ENCODE peak calls at places on chromosomes 13 and 19, in four cellular contexts. A is bronchial epithelial cell; T is CD8-positive, alpha-beta T cell; Q is breast epithelium. Z is an unnamed sample.

GRCh38 chr13:32256243-32256642 is 58.9 kb downstream of the ZAR1L start:
- DNase-seq in Q (no peak), A (no peak), T (no peak), Z (no peak)

GRCh38 chr19:37966211-37967072 is 59.4 kb downstream of the SIPA1L3 start:
- DNase-seq in T (no peak), Q (peak), A (peak), Z (peak)

GRCh38 chr13:32443111-32443510 is 15.2 kb upstream of the N4BP2L1 start:
- DNase-seq in T (peak), Q (no peak), A (peak), Z (peak)

GRCh38 chr13:45778897-45779296 is 72.7 kb downstream of the SIAH3 start:
- DNase-seq in T (no peak), Q (no peak), A (no peak), Z (no peak)

GRCh38 chr13:88014527-88014926 is 343.4 kb downstream of the SLITRK5 start:
- DNase-seq in T (no peak), A (peak), Q (no peak), Z (no peak)

GRCh38 chr13:99819962-99820361 is 151.6 kb downstream of the ZIC5 start:
- DNase-seq in Q (no peak), A (no peak), T (no peak), Z (no peak)

GRCh38 chr19:1767464-1767933 is 14.2 kb downstream of the ONECUT3 start:
- DNase-seq in T (peak), A (no peak), Q (no peak), Z (peak)

GRCh38 chr13:41465965-41466364 is 8.6 kb downstream of the RGCC start:
- DNase-seq in A (no peak), T (no peak), Q (no peak), Z (no peak)

GRCh38 chr13:77981191-77981925 is 62.7 kb upstream of the EDNRB start:
- DNase-seq in T (no peak), Q (no peak), A (no peak), Z (peak)

GRCh38 chr13:36882829-36883390 is 37.1 kb downstream of the SMAD9 start:
- DNase-seq in T (no peak), A (no peak), Q (no peak), Z (no peak)

GRCh38 chr19:6793411-6793810 is 20.9 kb downstream of the VAV1 start:
- DNase-seq in T (no peak), Q (no peak), A (no peak), Z (no peak)
- TF ChIP-seq CTCF in T (no peak), Q (no peak), A (no peak), Z (no peak)

GRCh38 chr13:114105351-114106225 is 26.8 kb downstream of the RASA3 start:
- DNase-seq in T (no peak), A (no peak), Q (no peak), Z (peak)
- H3K4me3 ChIP-seq in T (no peak), A (no peak), Q (no peak), Z (no peak)

GRCh38 chr19:19513671-19514070 is 1.7 kb downstream of the TSSK6 start:
- DNase-seq in Q (no peak), T (no peak), A (no peak), Z (no peak)

GRCh38 chr19:19517235-19517619 is 1.2 kb downstream of the NDUFA13 start:
- DNase-seq in A (no peak), T (no peak), Q (no peak), Z (no peak)

GRCh38 chr19:19514881-19515763 is at the start of gene TSSK6:
- DNase-seq in T (no peak), A (no peak), Q (no peak), Z (no peak)

GRCh38 chr19:19514215-19514633 is 1.1 kb downstream of the TSSK6 start:
- DNase-seq in A (no peak), T (no peak), Q (no peak), Z (peak)

GRCh38 chr19:19515764-19516519 is at the start of gene NDUFA13:
- DNase-seq in A (peak), Q (peak), T (peak), Z (peak)
- TF ChIP-seq CTCF in A (no peak), Q (no peak), T (no peak), Z (no peak)

DNA sequence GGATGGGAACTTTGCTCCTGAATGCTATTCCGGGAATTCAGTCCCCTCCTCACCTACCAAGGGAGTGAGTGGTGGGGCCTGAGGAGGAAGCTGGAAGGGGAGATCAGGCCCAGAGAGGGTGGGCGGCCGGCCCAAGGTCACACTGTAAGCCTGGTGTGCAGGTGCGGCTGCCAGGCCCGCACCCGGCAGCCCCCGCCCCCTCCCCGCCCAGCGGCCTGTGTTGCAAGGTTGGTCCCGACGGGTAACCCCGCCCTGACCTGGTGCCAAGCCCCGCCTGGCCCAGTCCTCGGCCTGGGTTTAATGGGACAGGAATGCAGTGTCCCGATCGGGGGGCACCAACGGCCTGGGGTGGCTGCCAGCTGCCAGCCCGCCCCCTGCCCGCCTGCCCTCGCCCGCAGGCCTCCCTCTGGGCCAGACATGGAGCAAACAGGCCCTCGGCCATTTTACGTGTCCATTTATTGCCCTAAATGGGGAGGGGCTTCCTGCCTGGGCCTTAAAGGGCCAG is 5.5 kb downstream of the ZBTB7A start:
- DNase-seq in A (peak), Q (peak), T (no peak), Z (peak)
- H3K4me3 ChIP-seq in A (peak), Q (peak), T (peak), Z (peak)

DNA sequence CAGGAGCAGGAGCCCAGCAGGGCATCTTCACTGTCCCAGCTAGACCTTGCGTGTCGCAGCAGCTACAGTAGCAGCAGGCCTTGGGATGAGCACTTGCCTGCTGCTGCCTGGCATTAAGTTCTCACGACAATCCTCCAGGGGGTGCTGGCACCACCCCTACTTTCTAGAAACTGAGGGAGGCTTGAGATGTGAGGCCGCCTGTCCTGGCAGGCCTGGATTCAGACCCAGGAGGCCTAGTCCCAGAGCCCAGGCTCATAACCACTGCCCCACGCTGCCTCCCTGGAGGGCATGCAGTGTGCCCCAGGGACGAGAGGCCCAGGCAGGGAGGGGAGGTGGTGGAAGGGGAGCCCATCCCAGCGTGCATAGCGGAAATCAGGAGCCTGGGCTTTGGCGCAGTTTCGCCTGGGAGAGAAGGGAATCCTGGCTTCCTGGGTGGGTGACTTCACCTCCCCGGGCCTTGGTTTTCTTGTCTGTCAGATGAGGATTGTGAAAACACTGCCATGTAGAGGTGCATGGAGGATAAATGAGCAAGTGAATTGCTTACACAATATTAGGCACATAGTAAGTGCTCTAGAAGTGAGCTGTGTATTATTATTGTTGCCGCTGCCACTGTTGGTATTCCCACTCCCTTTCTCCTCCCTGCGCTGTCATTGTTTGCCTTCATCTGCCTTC is 26.1 kb downstream of the PPP5C start:
- DNase-seq in Q (no peak), A (peak), T (no peak), Z (no peak)
- TF ChIP-seq CTCF in Q (no peak), A (peak), T (no peak), Z (peak)

DNA sequence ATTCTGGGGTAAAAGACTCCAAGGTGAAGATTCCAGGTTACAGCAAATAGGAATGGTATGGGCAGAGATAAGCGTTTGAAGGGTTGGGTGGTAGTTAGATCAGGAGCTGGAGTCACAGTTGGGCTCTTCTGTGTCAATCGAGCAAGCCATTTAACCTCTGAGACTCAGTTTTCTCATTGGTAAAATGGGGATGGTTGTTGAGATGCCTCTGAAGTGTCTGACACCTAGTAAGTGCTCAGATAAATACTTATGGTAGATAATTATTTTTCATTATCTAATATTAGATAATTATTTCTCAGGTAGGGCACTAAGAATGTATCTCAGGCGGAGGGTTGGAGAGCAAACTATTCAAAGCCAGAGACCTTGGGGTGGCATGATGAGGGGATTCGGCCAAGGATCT is 7.8 kb downstream of the LTBP4 start:
- DNase-seq in Q (no peak), A (no peak), T (no peak), Z (no peak)
- H3K4me3 ChIP-seq in Q (peak), A (peak), T (no peak), Z (no peak)

GRCh38 chr13:22665531-22665930 is 515.2 kb upstream of the SGCG start:
- DNase-seq in T (no peak), Q (no peak), A (peak), Z (no peak)
- TF ChIP-seq CTCF in T (no peak), Q (no peak), A (no peak), Z (no peak)

DNA sequence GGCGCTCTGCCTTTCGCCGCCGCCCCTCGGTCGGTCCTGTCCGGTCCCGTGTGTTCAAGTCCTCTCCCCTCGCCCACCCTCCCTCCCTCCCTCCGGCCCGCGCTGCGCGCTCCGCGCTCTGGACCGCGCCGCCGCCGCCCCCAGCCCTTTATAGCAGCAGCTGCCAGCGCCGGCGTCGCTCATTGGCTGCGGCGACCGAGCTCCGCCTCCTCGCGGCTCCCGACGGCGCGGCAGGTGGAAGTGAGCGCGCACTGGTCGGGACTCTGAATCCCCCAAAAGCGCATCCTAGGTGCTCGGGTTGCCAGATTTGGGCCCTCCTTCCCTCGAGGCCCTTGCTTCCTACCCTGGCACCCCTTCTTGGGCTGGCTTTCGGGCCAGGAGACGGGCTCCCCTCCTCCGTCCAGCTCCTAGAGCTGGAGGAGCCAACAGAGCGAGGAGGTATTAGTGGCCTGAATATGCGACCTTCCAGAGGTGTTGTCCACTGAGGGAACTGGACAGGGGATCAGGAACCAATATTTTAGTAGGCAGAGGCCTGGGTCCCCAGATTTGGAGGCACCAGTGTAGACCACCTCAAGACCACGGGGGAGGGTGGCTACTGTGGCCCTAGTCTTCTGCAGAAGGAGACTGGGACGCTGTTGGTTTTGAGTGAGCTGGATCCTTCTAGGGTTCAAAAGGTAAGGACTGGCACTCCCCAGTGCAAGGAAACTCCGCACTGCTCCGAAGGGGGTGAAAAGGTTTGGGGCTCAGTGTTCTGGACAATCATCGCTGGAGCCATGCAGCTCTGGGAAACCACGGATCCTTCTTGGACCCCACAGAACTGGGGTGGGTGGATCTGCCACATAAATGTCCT is at the start of gene ELAVL3:
- DNase-seq in T (no peak), Q (no peak), A (no peak), Z (no peak)
- H3K4me3 ChIP-seq in T (peak), Q (peak), A (no peak), Z (no peak)

DNA sequence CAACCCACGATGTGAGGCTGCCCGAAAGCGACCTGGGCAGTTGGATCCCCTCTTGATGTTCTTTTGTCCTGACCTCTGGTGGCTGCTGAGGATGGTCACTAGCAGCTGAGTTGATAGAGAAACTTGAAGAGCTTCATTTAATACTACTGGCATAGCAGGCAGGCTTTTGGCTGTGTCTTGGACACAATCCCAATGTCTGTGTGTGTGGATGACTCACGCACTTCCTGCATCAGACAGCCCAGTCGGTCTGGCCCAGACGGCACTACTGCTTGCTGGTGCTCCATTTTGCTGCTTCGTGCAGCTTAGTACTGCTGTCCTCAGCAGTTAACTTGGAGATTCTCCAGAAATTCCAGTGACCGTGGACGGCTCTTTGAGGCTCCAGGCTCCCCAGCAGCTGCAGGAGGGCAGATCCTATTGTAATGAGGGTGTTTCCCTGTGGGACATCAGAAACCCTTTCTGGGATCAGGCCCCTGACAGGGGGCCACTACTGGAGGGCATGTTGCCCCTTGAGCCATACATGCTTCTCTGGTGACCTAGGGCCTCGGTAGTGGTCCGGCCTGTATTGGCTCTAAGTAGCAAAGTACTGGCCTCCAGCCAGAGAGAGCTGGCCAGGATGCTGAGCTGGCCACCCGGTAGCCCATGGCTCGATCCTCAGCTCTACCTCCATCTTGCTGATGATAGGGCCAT is 4.5 kb downstream of the FPR3 start:
- DNase-seq in T (no peak), A (peak), Q (peak), Z (peak)
- TF ChIP-seq CTCF in T (no peak), A (no peak), Q (no peak), Z (peak)

GRCh38 chr19:13985771-13986347 is 20.3 kb downstream of the RFX1 start:
- DNase-seq in Q (no peak), T (no peak), A (no peak), Z (no peak)
- H3K4me3 ChIP-seq in Q (peak), T (peak), A (no peak), Z (no peak)